ENCODE peak calls at places on chromosome 1, in eight cellular contexts. D is cardiac muscle cell, R is PC-3, W is WERI-Rb-1, O is lower lobe of right lung, K is astrocyte, X is left ventricle myocardium inferior, U is ascending aorta. M is an unnamed sample. For H3K27me3, the result is how much of the 10 kb centered on the place peaks cover.

GRCh38 chr1:30027247-30027646 is 696.1 kb downstream of the MATN1 start:
- DNase-seq in K (no peak), U (no peak), W (no peak), X (no peak), O (no peak), D (no peak), R (no peak), M (no peak)

GRCh38 chr1:93619507-93620168 is 62.0 kb downstream of the BCAR3 start:
- DNase-seq in K (no peak), X (no peak), U (no peak), O (no peak), R (no peak), W (no peak), D (no peak), M (no peak)

GRCh38 chr1:20729990-20730689 is 2.4 kb downstream of the SH2D5 start:
- DNase-seq in U (no peak), K (no peak), R (no peak), X (no peak), D (no peak), W (no peak), O (no peak), M (no peak)

GRCh38 chr1:181391297-181391905 is 91.9 kb upstream of the CACNA1E start:
- DNase-seq in W (no peak), U (no peak), D (peak), O (no peak), X (no peak), R (no peak), K (no peak), M (no peak)

GRCh38 chr1:214002472-214002871 is 14.7 kb downstream of the PROX1 start:
- DNase-seq in D (no peak), W (no peak), X (no peak), U (no peak), K (peak), O (no peak), R (peak), M (no peak)

GRCh38 chr1:119249283-119249682 is 108.8 kb upstream of the WARS2 start:
- DNase-seq in X (no peak), D (no peak), K (no peak), U (no peak), R (no peak), O (no peak), W (no peak), M (no peak)

GRCh38 chr1:61083014-61083798 is 845 bp downstream of the NFIA start:
- DNase-seq in X (peak), D (peak), W (peak), O (peak), R (peak), U (no peak), K (no peak), M (peak)

GRCh38 chr1:24793762-24794161 is 48.5 kb downstream of the CLIC4 start:
- DNase-seq in D (no peak), X (no peak), U (no peak), K (peak), R (no peak), O (no peak), W (no peak), M (no peak)

GRCh38 chr1:239570878-239571277 is 184.5 kb downstream of the CHRM3 start:
- DNase-seq in D (no peak), R (no peak), O (no peak), W (peak), X (no peak), U (no peak), K (no peak), M (no peak)

GRCh38 chr1:32353886-32354570 is 8.3 kb downstream of the FAM229A start:
- DNase-seq in D (no peak), K (peak), U (no peak), O (no peak), W (no peak), X (peak), R (no peak), M (no peak)

GRCh38 chr1:60573726-60574409 is 500.3 kb upstream of the C1orf87 start:
- DNase-seq in K (peak), R (peak), O (no peak), D (no peak), X (no peak), W (no peak), U (no peak), M (no peak)

GRCh38 chr1:15116966-15117365 is 36.6 kb upstream of the TMEM51 start:
- DNase-seq in U (no peak), D (peak), W (no peak), X (no peak), O (no peak), R (no peak), K (no peak), M (peak)

GRCh38 chr1:156177918-156178654 is 15.8 kb upstream of the SLC25A44 start:
- DNase-seq in O (no peak), R (no peak), K (no peak), U (no peak), W (no peak), D (no peak), X (no peak), M (no peak)

GRCh38 chr1:86987446-86987845 is 73.0 kb downstream of the HS2ST1 start:
- DNase-seq in K (no peak), O (no peak), U (no peak), D (no peak), W (no peak), X (no peak), R (no peak), M (no peak)

GRCh38 chr1:35500439-35500838 is 56.8 kb downstream of the KIAA0319L start:
- DNase-seq in D (no peak), R (no peak), K (no peak), U (no peak), W (no peak), X (no peak), O (no peak), M (no peak)

GRCh38 chr1:61449410-61449809 is 275.5 kb downstream of the TM2D1 start:
- DNase-seq in D (no peak), R (no peak), K (no peak), X (no peak), U (no peak), W (no peak), O (no peak), M (no peak)

GRCh38 chr1:36879613-36880012 is 154.7 kb downstream of the GRIK3 start:
- DNase-seq in D (no peak), W (no peak), X (no peak), K (no peak), U (no peak), R (no peak), O (peak), M (peak)

GRCh38 chr1:203625623-203626189 is 926 bp upstream of the ATP2B4 start:
- DNase-seq in X (no peak), O (no peak), K (no peak), D (no peak), U (no peak), R (peak), W (peak), M (no peak)

GRCh38 chr1:201461783-201462441 is 7.1 kb downstream of the PHLDA3 start:
- DNase-seq in O (peak), D (no peak), R (peak), U (peak), W (no peak), K (peak), X (peak), M (peak)

GRCh38 chr1:198772626-198773025 is 133.8 kb downstream of the PTPRC start:
- DNase-seq in X (no peak), U (no peak), O (no peak), K (no peak), W (no peak), D (no peak), R (no peak), M (no peak)

GRCh38 chr1:198774418-198774817 is 135.6 kb downstream of the PTPRC start:
- DNase-seq in W (no peak), D (no peak), O (no peak), K (no peak), U (no peak), X (no peak), R (no peak), M (no peak)

GRCh38 chr1:198773030-198773429 is 134.2 kb downstream of the PTPRC start:
- DNase-seq in X (no peak), D (no peak), K (no peak), W (no peak), U (no peak), O (no peak), R (no peak), M (no peak)

GRCh38 chr1:198775606-198776005 is 136.8 kb downstream of the PTPRC start:
- DNase-seq in D (no peak), W (no peak), O (no peak), X (no peak), R (no peak), U (no peak), K (peak), M (no peak)

GRCh38 chr1:198771562-198772153 is 132.8 kb downstream of the PTPRC start:
- DNase-seq in R (peak), U (no peak), X (no peak), K (peak), W (peak), D (peak), O (no peak), M (no peak)
- TF ChIP-seq CTCF in R (peak), U (no peak), X (peak), K (peak), W (peak), D (peak), O (peak), M (peak)

DNA sequence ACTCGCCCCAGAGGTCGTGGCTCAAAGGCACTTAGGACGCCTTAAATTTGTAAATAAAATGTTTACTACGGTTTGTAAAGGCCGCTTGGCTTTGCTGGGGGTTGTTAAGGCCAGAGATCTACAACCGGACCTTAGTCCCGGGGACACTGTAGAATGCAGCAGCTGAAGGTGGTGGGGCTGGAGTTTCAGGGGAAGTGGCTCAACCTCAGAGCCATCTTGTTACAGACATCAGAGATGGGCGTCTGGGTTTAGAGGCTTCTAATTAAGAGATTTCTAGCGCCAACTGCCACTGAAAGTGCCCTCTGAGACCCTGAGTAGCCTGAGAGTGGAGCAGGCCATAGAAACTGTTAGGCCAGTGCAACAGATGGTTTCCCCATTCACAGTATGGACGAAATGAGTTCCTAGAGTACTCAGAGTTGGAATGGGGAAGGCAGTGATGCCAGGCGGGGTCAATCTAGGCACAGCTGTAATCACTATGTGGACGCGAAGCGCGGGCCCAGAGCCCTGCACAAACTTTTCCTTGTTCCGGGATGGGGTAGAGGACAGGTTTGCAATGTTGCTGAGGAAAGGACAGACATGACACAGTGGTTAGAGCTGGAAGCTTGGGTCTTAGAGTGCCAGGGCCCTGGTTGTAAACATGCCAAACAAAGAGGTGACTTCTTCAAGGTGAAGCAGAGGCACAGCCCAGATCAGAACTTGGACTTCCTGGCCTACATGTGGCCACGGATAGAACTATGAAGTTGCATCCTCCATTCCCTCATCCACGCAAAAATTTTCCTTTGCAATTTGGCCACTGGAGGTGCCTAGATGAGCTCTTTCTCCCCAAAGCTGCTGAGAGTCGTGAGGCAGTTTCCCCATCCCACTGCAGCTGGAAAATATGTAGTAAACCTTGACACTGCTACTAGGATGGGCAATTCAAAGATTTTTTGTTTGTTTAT is 6.0 kb downstream of the HLX start:
- DNase-seq in X (no peak), R (no peak), U (no peak), K (no peak), D (no peak), W (no peak), O (no peak), M (no peak)
- H3K27me3 ChIP-seq in X (half or more), R (under half), U (under half), K (half or more), D (half or more), W (under half), O (under half), M (under half)

DNA sequence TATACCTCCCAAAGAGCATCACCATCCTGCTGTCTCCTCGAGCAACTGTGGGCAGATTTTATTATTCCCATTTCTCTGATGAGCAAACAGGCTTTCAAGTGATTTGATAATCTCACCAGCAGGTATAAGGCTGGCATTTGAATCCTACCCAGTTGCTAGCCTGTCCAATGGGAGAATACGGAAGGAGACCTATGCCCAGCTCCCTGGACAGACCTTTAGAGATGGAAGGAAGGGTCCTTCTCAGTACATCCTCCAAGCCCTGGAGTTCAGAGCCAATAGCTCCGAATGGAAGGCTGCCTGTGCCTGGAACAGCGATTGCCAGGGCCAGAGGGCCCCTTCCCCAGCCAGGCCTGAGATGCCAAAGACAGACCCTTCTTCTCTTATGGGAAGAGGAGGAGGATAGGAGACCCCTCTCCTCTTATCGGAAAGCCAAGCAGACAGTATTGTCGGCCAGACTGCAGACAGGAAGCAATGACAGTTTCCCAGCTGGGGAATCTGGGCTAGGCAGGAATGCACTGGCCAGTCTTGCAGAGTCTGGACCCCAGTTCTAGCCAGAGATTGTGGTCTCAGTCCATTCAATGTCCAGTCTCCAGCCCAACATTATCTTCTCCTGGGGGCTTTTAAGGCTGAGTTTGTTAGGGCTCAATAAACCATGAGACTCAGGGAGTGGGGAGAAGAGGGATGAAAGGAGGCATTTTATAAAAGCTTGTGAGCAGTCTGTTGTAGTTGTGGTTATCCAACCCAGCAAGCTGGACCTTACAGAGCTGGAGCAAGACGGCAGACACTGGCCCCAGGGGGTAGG is 2.0 kb downstream of the IFFO2 start:
- DNase-seq in X (no peak), R (peak), K (no peak), U (no peak), D (no peak), W (no peak), O (no peak), M (no peak)
- H3K27ac ChIP-seq in X (peak), R (no peak), K (peak), U (peak), D (no peak), W (no peak), O (peak), M (peak)

GRCh38 chr1:41496080-41497055 is 11.9 kb upstream of the EDN2 start:
- DNase-seq in K (peak), R (peak), D (peak), X (peak), W (no peak), O (peak), U (peak), M (peak)
- TF ChIP-seq CTCF in K (no peak), R (no peak), D (peak), X (peak), W (no peak), O (no peak), U (no peak), M (peak)

M was measured in heart left ventricle.